ENCODE peak calls at places on chromosomes 4 and X, in nine cellular contexts. I is IMR-90, F is stomach, K is psoas muscle, H is Caco-2, C is tibial artery, G is K562, Q is HCT116, S is osteoblast. W is an unnamed sample. For H3K9me3, the result is how much of the 10 kb centered on the place peaks cover.

GRCh38 chr4:99856166-99856565 is 38.1 kb downstream of the LAMTOR3 start:
- DNase-seq in I (peak), F (no peak), K (no peak), H (no peak), C (no peak), G (no peak), Q (peak), S (no peak), W (no peak)

GRCh38 chr4:38663021-38663800 is 788 bp upstream of the KLF3 start:
- DNase-seq in I (no peak), F (peak), K (no peak), H (no peak), C (no peak), G (no peak), Q (no peak), S (no peak), W (no peak)

GRCh38 chr4:113026556-113026955 is 22.9 kb upstream of the ANK2 start:
- DNase-seq in I (no peak), F (no peak), K (no peak), H (no peak), C (no peak), G (no peak), Q (no peak), S (no peak), W (no peak)

GRCh38 chrX:24090300-24091200 is 35.8 kb downstream of the EIF2S3 start:
- DNase-seq in I (no peak), F (no peak), K (no peak), H (no peak), C (no peak), G (no peak), Q (no peak), S (no peak), W (no peak)

GRCh38 chrX:18410038-18410437 is 15.4 kb upstream of the CDKL5 start:
- DNase-seq in I (peak), F (no peak), K (no peak), H (peak), C (no peak), G (no peak), Q (peak), S (no peak), W (peak)

GRCh38 chr4:157996061-157996460 is 176.8 kb downstream of the GASK1B start:
- DNase-seq in I (no peak), F (no peak), K (no peak), H (no peak), C (no peak), G (no peak), Q (no peak), S (no peak), W (peak)

GRCh38 chr4:183337349-183337748 is 15.1 kb upstream of the CLDN24 start:
- DNase-seq in I (no peak), F (peak), K (no peak), H (no peak), C (no peak), G (no peak), Q (no peak), S (no peak), W (no peak)

GRCh38 chrX:68934421-68934820 is 105.6 kb downstream of the EFNB1 start:
- DNase-seq in I (no peak), F (peak), K (no peak), H (no peak), C (peak), G (no peak), Q (no peak), S (no peak), W (no peak)

GRCh38 chr4:108397850-108398249 is 222.5 kb upstream of the RPL34 start:
- DNase-seq in I (no peak), F (no peak), K (no peak), H (no peak), C (no peak), G (no peak), Q (no peak), S (no peak), W (no peak)

GRCh38 chrX:149060921-149061320 is 444.2 kb downstream of the IDS start:
- DNase-seq in I (no peak), F (no peak), K (no peak), H (no peak), C (no peak), G (no peak), Q (no peak), S (no peak), W (no peak)

GRCh38 chr4:101155368-101155767 is 192.0 kb downstream of the PPP3CA start:
- DNase-seq in I (peak), F (no peak), K (no peak), H (no peak), C (no peak), G (no peak), Q (peak), S (peak), W (no peak)

GRCh38 chr4:5110901-5111300 is 59.6 kb downstream of the STK32B start:
- DNase-seq in I (no peak), F (no peak), K (no peak), H (no peak), C (no peak), G (no peak), Q (no peak), S (no peak), W (no peak)

GRCh38 chr4:122666527-122667245 is 45.8 kb upstream of the IL21 start:
- DNase-seq in I (peak), F (no peak), K (no peak), H (no peak), C (no peak), G (no peak), Q (peak), S (peak), W (no peak)

GRCh38 chrX:72569786-72570185 is 2.9 kb downstream of the HDAC8 start:
- DNase-seq in I (peak), F (no peak), K (no peak), H (no peak), C (no peak), G (no peak), Q (no peak), S (no peak), W (no peak)

GRCh38 chrX:151958101-151958500 is 16.4 kb downstream of the GABRE start:
- DNase-seq in I (no peak), F (no peak), K (no peak), H (no peak), C (no peak), G (no peak), Q (no peak), S (no peak), W (no peak)

GRCh38 chr4:174859904-174860303 is 30.9 kb upstream of the GLRA3 start:
- DNase-seq in I (no peak), F (no peak), K (no peak), H (no peak), C (no peak), G (no peak), Q (no peak), S (no peak), W (no peak)
- H3K9me3 ChIP-seq in I (under half), F (under half), K (under half), H (under half), C (under half), G (under half), Q (under half), S (under half), W (under half)

DNA sequence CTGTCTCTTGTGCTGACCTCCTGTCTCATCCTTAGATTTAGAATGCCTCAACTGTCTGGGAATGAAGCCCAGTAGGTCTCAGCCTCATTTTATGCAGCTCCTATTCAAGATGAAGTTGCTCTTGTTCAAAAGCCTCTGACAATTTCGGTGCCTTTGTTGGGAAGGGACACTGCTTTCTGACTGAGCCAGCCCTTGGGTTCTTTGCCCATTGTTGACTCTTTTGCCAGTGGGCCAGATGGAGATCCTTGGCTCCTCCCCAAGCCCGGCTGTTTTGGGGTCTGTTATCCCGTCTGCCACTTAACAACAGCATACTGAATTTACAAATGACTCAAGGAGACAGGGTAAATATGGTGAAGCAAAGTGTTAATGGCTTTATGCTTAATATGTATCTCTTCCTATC is 58.3 kb upstream of the PRKX start:
- DNase-seq in I (no peak), F (no peak), K (no peak), H (no peak), C (no peak), G (no peak), Q (no peak), S (no peak), W (no peak)
- TF ChIP-seq CTCF in I (no peak), F (no peak), K (no peak), H (no peak), C (no peak), G (no peak), Q (no peak), S (no peak), W (no peak)

GRCh38 chr4:180828455-180829018 is 1414.7 kb upstream of the TENM3 start:
- DNase-seq in I (peak), F (no peak), K (no peak), H (peak), C (no peak), G (no peak), Q (peak), S (no peak), W (peak)

GRCh38 chr4:180832086-180832485 is 1411.1 kb upstream of the TENM3 start:
- DNase-seq in I (no peak), F (no peak), K (no peak), H (peak), C (no peak), G (no peak), Q (no peak), S (no peak), W (no peak)

GRCh38 chr4:180823116-180823515 is 1420.1 kb upstream of the TENM3 start:
- DNase-seq in I (no peak), F (no peak), K (no peak), H (no peak), C (no peak), G (no peak), Q (no peak), S (no peak), W (no peak)

GRCh38 chr4:180827610-180828009 is 1415.6 kb upstream of the TENM3 start:
- DNase-seq in I (peak), F (no peak), K (no peak), H (no peak), C (no peak), G (no peak), Q (no peak), S (peak), W (no peak)

GRCh38 chr4:180827193-180827592 is 1416.0 kb upstream of the TENM3 start:
- DNase-seq in I (peak), F (no peak), K (no peak), H (no peak), C (no peak), G (no peak), Q (no peak), S (peak), W (no peak)
- H3K4me3 ChIP-seq in I (peak), F (peak), K (peak), H (no peak), C (peak), G (no peak), Q (no peak), S (peak), W (no peak)

GRCh38 chrX:47877327-47877726 is 40.6 kb downstream of the ZNF81 start:
- DNase-seq in I (no peak), F (no peak), K (no peak), H (no peak), C (no peak), G (no peak), Q (no peak), S (no peak), W (no peak)

GRCh38 chrX:47878198-47878597 is 41.5 kb downstream of the ZNF81 start:
- DNase-seq in I (no peak), F (no peak), K (no peak), H (no peak), C (no peak), G (no peak), Q (no peak), S (no peak), W (no peak)

GRCh38 chrX:47880927-47881326 is 44.2 kb downstream of the ZNF81 start:
- DNase-seq in I (no peak), F (no peak), K (no peak), H (no peak), C (no peak), G (no peak), Q (no peak), S (no peak), W (no peak)

GRCh38 chrX:47879447-47879846 is 42.7 kb downstream of the ZNF81 start:
- DNase-seq in I (no peak), F (no peak), K (no peak), H (no peak), C (no peak), G (no peak), Q (no peak), S (no peak), W (no peak)
- H3K9me3 ChIP-seq in I (under half), F (under half), K (under half), H (under half), C (under half), G (under half), Q (under half), S (under half), W (under half)

GRCh38 chr4:163332526-163333405 is at the start of gene NPY1R:
- DNase-seq in I (peak), F (peak), K (peak), H (peak), C (peak), G (peak), Q (peak), S (peak), W (peak)
- TF ChIP-seq CTCF in I (peak), F (peak), K (peak), H (peak), C (peak), G (peak), Q (peak), S (peak), W (peak)

GRCh38 chr4:3766207-3766790 is at the start of gene ADRA2C:
- DNase-seq in I (no peak), F (no peak), K (peak), H (peak), C (no peak), G (peak), Q (no peak), S (peak), W (peak)
- H3K4me3 ChIP-seq in I (peak), F (peak), K (peak), H (peak), C (peak), G (no peak), Q (peak), S (peak), W (peak)

GRCh38 chr4:148634476-148634875 is 192.3 kb upstream of the NR3C2 start:
- DNase-seq in I (peak), F (no peak), K (no peak), H (no peak), C (no peak), G (no peak), Q (no peak), S (no peak), W (no peak)

GRCh38 chr4:148632476-148632875 is 190.3 kb upstream of the NR3C2 start:
- DNase-seq in I (no peak), F (no peak), K (no peak), H (no peak), C (no peak), G (no peak), Q (no peak), S (no peak), W (no peak)

DNA sequence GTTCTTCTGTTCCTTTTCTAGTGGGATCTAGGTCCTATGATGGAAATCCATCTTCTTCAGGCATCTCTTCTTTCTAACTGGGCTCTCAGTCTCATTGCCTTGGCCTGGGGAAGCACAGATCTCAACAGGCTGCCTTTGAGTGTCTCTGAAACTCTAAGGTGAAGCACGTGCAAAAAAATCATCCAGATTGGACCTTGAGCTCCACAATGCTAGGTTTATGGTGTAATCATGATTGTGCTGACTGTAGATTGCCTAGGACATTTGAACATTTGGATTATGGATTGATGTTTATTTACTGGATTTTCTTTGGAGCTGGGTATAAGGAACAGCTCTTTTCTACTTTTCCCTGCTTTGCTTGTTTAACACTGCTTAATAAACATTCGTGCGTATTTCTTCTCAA is 191.5 kb upstream of the NR3C2 start:
- DNase-seq in I (no peak), F (no peak), K (no peak), H (no peak), C (no peak), G (no peak), Q (no peak), S (no peak), W (no peak)
- H3K9me3 ChIP-seq in I (under half), F (under half), K (under half), H (under half), C (under half), G (under half), Q (under half), S (under half), W (under half)

DNA sequence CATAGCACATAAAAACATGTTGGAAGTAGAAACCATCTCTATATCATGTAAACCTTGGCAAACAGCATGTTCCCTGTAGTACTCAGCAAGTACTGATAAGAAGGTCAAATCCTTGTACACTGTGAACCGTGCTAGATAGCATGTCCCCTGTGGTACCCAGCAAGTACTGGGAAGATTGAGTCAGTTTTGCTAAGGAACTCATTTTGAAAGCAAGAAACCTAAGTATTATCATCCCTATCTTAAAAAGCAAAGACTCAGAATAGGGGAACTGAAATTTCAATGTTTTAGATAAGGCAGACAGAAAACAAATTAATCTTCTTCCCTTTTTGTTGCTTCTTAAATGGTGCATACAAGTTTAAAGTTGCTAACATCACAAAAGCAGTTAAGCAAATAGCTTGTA is 180.2 kb downstream of the RBM46 start:
- DNase-seq in I (no peak), F (no peak), K (no peak), H (no peak), C (no peak), G (no peak), Q (no peak), S (no peak), W (no peak)
- TF ChIP-seq CTCF in I (no peak), F (no peak), K (no peak), H (no peak), C (no peak), G (no peak), Q (no peak), S (no peak), W (no peak)

DNA sequence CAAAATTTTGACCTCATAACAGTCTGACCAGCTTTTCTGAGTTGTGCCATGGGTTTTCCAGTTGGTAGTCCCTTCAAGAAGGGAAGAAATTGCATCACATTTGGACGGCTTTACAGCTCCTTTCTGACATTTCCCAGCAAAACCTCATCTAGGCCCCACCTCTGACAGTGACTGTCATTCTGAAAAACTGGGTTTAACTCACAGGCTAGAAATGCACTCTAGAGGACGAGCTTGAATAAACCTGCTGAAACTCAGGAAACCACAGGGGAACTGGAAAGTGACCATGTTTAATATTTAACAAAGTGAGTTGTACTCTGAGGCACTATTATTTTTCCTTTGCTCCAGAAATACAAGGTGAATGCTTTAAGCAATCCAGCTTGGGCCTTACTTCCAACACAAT is 434.3 kb upstream of the RASGEF1B start:
- DNase-seq in I (no peak), F (no peak), K (no peak), H (peak), C (no peak), G (no peak), Q (no peak), S (no peak), W (no peak)
- H3K4me3 ChIP-seq in I (no peak), F (no peak), K (no peak), H (no peak), C (no peak), G (no peak), Q (no peak), S (no peak), W (no peak)

DNA sequence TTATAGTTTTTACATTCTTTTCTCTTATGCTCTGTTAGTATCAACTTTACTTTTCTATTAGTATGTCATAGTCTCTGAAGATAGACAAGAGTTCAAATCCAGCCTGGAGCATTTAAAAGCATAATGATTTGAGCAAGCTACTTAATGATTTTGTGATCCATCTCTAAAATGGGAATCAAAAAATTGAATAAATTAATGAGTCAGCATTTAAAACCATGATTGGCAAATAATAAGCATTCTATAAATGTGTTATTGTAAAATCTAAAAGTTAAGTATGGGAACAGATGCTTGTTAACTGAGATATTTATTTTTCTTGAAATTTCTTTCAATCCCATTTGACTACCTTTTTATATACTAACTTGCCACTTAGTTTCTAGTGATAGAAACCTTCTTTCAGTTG is 391.6 kb downstream of the PCDH7 start:
- DNase-seq in I (no peak), F (no peak), K (no peak), H (no peak), C (no peak), G (no peak), Q (no peak), S (no peak), W (no peak)
- H3K9me3 ChIP-seq in I (under half), F (under half), K (under half), H (under half), C (under half), G (under half), Q (under half), S (under half), W (under half)

W was measured in BE2C.